ENCODE peak calls at places on chromosomes 13 and 19, in nine cellular contexts. S is body of pancreas, Z is neural progenitor cell, P is H1, X is tibial artery, G is psoas muscle, V is sigmoid colon, R is transverse colon, I is prostate gland. Y is an unnamed sample.

GRCh38 chr13:20728579-20729300 is 25.2 kb downstream of the IL17D start:
- DNase-seq in R (no peak), I (no peak), X (no peak), S (no peak), P (no peak), G (no peak), Z (no peak), V (no peak), Y (no peak)

GRCh38 chr13:44755872-44756271 is 179.7 kb upstream of the TSC22D1 start:
- DNase-seq in S (no peak), G (no peak), X (no peak), Z (no peak), V (no peak), R (no peak), P (no peak), I (no peak), Y (no peak)

GRCh38 chr19:38049105-38049649 is 142.2 kb downstream of the SIPA1L3 start:
- DNase-seq in X (no peak), S (no peak), G (no peak), V (no peak), Z (no peak), P (no peak), R (peak; percentile 53), I (no peak), Y (no peak)

GRCh38 chr19:13262450-13262849 is 112.2 kb downstream of the IER2 start:
- DNase-seq in S (peak; percentile 21), P (no peak), X (no peak), I (no peak), R (no peak), V (no peak), G (no peak), Z (peak; percentile 22), Y (no peak)

GRCh38 chr19:46635920-46636761 is at the start of gene GNG8:
- DNase-seq in R (no peak), Z (peak; percentile 72), G (no peak), P (peak; percentile 66), S (no peak), I (no peak), X (no peak), V (no peak), Y (peak; percentile 31)

GRCh38 chr19:23440791-23441190 is 45.5 kb upstream of the ZNF91 start:
- DNase-seq in X (no peak), Z (no peak), S (no peak), V (no peak), P (peak; percentile 68), I (no peak), R (no peak), G (no peak), Y (peak; percentile 44)

GRCh38 chr13:53778937-53779336 is 750.3 kb downstream of the OLFM4 start:
- DNase-seq in X (no peak), I (no peak), Z (no peak), P (no peak), V (no peak), G (no peak), R (no peak), S (no peak), Y (no peak)

GRCh38 chr13:107301724-107302374 is 733.9 kb upstream of the ARGLU1 start:
- DNase-seq in V (no peak), P (no peak), R (no peak), I (no peak), X (no peak), G (no peak), Z (peak; percentile 50), S (no peak), Y (peak; percentile 21)

GRCh38 chr13:103349664-103350063 is 283.4 kb upstream of the SLC10A2 start:
- DNase-seq in S (no peak), R (no peak), I (no peak), Z (no peak), P (no peak), G (no peak), V (no peak), X (no peak), Y (no peak)

GRCh38 chr19:40659566-40659965 is 30.9 kb downstream of the NUMBL start:
- DNase-seq in I (no peak), R (no peak), Z (no peak), V (no peak), S (no peak), P (no peak), G (peak; percentile 50), X (no peak), Y (no peak)

GRCh38 chr19:50838239-50838638 is 4.9 kb upstream of the KLK15 start:
- DNase-seq in V (peak; percentile 21), R (no peak), S (no peak), P (no peak), I (peak; percentile 44), Z (peak; percentile 30), X (no peak), G (no peak), Y (no peak)

DNA sequence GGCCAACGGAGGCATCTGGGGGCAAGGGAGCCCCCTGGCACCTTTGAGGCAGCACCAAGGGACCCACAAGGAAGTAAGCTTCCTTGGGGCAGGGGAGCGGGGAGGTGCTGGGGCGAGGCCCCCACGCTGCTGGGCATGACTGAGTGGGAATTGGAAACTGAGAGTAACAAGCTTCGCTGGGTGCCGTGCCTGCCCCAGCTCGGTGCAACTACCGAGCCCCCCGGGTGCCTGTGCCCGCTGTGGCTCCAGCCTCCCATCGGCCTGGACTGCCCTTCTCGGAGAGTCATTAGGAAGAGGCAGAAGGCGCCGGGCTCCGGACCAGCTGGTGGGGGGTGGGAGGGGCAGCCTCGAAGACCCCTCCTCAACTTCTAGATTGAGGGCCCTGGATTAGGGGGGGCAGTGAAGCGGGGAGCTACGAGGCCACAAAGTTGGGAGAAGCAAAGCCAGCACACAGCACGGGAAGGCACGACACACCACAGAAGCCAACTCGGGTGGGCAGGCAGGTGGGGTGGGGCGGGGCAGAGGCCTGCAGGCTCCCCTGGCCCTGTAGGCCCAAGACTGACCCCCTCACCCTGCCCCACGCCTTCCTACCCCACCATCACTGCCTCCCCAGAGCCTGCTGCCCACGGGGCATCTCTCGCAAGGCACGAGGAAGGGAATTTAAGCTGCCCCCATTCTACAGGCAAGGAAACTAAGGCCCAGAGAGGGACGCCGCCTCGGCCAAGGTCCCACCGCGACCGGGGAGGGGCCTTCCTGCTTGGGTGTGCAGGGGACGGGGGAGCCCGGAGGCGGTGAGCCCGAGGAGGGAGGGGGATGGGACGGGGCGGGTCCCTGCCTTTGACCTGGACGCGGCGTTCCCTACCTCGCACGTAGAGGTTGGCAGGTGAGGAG is 83.2 kb downstream of the PTPRS start:
- DNase-seq in I (no peak), G (no peak), Z (no peak), S (no peak), P (no peak), V (no peak), R (no peak), X (no peak), Y (no peak)
- H3K36me3 ChIP-seq in I (peaks cover 2% of the 10 kb centered on the region), G (peaks cover 44% of the 10 kb centered on the region), Z (peaks cover 16% of the 10 kb centered on the region), S (peaks cover 2% of the 10 kb centered on the region), P (peaks cover 57% of the 10 kb centered on the region), V (peaks cover 31% of the 10 kb centered on the region), R (no peaks in the 10 kb centered on the region), X (peaks cover 43% of the 10 kb centered on the region), Y (peaks cover 50% of the 10 kb centered on the region)

DNA sequence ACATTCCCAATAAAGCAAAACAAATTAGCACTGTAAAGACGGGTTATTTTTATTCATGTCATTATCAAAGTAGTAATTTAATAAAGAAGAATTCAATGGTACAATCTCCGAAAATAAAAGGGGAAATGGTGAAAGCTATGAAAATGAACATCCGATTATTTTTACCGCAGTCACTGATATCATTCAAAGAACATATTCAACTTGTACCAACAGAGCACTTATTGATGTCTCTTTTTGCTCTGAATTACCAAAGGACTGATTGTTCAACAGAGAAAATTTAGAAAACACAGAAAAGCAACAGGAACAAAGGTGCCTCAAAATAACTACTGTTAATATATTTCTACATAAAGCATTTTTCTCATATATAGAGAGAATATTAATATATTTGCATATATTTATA is 119.4 kb downstream of the DIAPH3 start:
- DNase-seq in I (no peak), R (no peak), P (no peak), Z (no peak), V (no peak), G (no peak), X (no peak), S (no peak), Y (no peak)
- TF ChIP-seq CTCF in I (no peak), R (no peak), P (no peak), Z (no peak), V (no peak), G (no peak), X (no peak), S (no peak), Y (no peak)

DNA sequence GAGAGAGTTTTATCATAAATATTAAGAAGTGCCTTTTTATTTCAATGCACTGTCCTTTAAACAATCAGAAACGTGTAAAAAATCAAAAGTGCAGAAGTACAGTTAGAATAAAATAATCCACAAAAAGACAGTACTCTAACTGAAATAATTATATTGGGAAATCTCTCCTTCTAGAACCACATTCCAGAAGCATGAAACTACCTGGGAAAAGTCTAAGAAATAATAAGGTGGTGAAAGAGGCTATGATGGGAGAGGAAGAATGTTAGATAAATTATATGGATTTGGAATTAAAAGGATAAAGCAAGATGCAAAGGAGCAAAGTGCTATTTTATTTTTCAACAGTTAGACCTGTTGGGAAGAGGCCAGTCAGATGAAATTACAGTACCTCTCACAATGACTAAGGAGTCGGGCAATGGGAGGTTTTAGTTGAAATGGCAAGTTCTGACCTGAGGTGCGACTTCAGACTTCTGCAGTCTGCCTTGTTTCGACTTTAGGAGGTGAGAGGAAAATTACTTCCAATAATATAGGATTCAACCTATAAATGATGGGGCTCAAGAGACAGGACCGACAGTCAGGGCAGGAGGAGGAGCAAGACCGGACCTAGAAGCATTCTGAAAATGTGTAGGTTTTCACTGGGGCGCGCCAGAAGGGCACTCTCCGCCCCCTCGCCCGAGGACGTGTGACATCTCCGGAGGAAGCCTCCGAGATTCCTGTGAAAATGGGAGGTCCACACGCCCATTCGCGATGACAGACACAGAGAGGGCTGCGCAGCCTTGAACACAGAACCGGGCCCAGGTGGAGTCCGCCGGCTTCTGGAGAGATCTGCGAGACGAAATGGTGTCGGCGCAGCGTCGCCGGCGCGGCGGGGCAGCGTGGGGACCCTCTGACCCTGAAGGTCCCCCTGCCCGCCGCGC is 712 bp downstream of the SPRYD7 start:
- DNase-seq in X (peak; percentile 71), V (peak; percentile 71), G (no peak), I (peak; percentile 13), P (no peak), Z (peak; percentile 69), R (peak; percentile 38), S (peak; percentile 37), Y (peak; percentile 27)
- H3K4me3 ChIP-seq in X (peak overlapping the region; percentile 94), V (peak overlapping the region; percentile 91), G (peak overlapping the region; percentile 90), I (peak overlapping the region; percentile 65), P (peak overlapping the region; percentile 92), Z (peak overlapping the region; percentile 66), R (peak overlapping the region; percentile 97), S (peak overlapping the region; percentile 81), Y (peak overlapping the region; percentile 75)

DNA sequence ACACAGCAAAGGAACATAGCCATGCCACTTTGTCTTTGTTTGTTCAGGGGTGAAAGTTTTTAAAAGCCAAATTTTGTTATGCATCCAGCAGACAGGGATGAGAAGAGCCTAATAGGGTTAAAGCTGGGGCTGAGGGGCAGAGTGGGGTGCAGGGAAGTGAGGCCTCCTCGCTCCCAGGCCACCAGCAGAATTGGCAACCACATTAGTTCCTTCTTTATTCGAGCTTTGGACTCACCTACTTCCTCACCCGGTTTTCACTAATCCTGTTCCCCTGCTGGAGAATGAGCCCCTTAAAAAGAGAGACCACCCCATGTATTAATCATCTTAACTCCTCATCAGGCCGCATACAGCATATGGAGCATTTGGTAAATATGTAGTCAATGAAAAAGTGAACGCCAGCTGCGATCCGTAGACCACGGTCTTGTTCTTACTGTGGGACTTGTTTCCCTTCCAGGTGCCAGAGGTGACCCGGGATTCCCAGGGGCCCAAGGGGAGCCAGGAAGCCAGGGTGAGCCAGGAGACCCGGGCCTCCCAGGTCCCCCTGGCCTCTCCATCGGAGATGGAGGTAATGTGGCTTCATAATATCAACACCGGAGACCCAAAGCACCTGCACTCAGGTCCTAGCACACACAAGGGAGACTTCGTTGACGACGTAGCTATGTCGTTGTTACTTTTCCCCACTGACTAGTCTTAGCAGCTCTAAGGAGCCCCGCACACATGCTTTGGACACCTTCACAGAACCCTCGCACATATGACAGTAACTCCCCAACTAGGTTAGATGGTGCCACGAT is 112.1 kb downstream of the RAB20 start:
- DNase-seq in S (no peak), R (no peak), Z (no peak), X (peak; percentile 39), G (no peak), P (no peak), V (no peak), I (no peak), Y (no peak)
- H3K36me3 ChIP-seq in S (no peaks in the 10 kb centered on the region), R (no peaks in the 10 kb centered on the region), Z (no peaks in the 10 kb centered on the region), X (peaks cover 49% of the 10 kb centered on the region), G (peaks cover 50% of the 10 kb centered on the region), P (peaks cover 4% of the 10 kb centered on the region), V (peaks cover 51% of the 10 kb centered on the region), I (no peaks in the 10 kb centered on the region), Y (peaks cover 9% of the 10 kb centered on the region)